ENCODE peak calls at places on chromosomes 13 and 19, in seven cellular contexts. O, L, Q, G, C, E and B are unnamed samples.

GRCh38 chr13:70842062-70842644 is 733.9 kb upstream of the KLHL1 start:
- DNase-seq in O (peak), L (no peak), Q (no peak), G (no peak), C (no peak), E (no peak), B (no peak)

GRCh38 chr13:29575098-29575497 is 20.4 kb downstream of the SLC7A1 start:
- DNase-seq in O (no peak), L (no peak), Q (no peak), G (no peak), C (no peak), E (no peak), B (no peak)

GRCh38 chr13:112124100-112124499 is 57.2 kb downstream of the SOX1 start:
- DNase-seq in O (no peak), L (no peak), Q (no peak), G (no peak), C (no peak), E (no peak), B (no peak)

GRCh38 chr13:110268576-110269185 is 38.3 kb downstream of the COL4A1 start:
- DNase-seq in O (no peak), L (no peak), Q (no peak), G (no peak), C (no peak), E (no peak), B (peak)

GRCh38 chr13:61664821-61665705 is 249.4 kb upstream of the PCDH20 start:
- DNase-seq in O (no peak), L (no peak), Q (no peak), G (no peak), C (no peak), E (peak), B (peak)

GRCh38 chr13:28349371-28349770 is 145.6 kb downstream of the FLT1 start:
- DNase-seq in O (no peak), L (peak), Q (no peak), G (no peak), C (no peak), E (no peak), B (peak)

GRCh38 chr19:12770922-12771321 is 4.4 kb downstream of the HOOK2 start:
- DNase-seq in O (no peak), L (no peak), Q (no peak), G (no peak), C (no peak), E (no peak), B (no peak)

GRCh38 chr13:81676008-81676407 is 1335.1 kb upstream of the SPRY2 start:
- DNase-seq in O (no peak), L (no peak), Q (no peak), G (no peak), C (no peak), E (no peak), B (no peak)

GRCh38 chr13:97568850-97569249 is 134.9 kb downstream of the RAP2A start:
- DNase-seq in O (no peak), L (no peak), Q (no peak), G (no peak), C (no peak), E (peak), B (peak)

GRCh38 chr13:44710576-44710975 is 134.4 kb upstream of the TSC22D1 start:
- DNase-seq in O (no peak), L (peak), Q (no peak), G (no peak), C (no peak), E (no peak), B (peak)

GRCh38 chr19:39038098-39038497 is 5.7 kb upstream of the FBXO27 start:
- DNase-seq in O (peak), L (peak), Q (peak), G (no peak), C (no peak), E (peak), B (peak)

GRCh38 chr13:61415749-61416148 is at the start of gene PCDH20:
- DNase-seq in O (no peak), L (no peak), Q (no peak), G (no peak), C (no peak), E (no peak), B (no peak)

GRCh38 chr13:86591862-86592261 is 792.6 kb upstream of the SLITRK6 start:
- DNase-seq in O (no peak), L (no peak), Q (no peak), G (no peak), C (no peak), E (no peak), B (no peak)